ENCODE peak calls at places on chromosomes 1 and 21, in ten cellular contexts. L is GM12878, E is A549, P is tibial nerve, T is H1, M is HepG2, Z is sigmoid colon, H is ovary, S is SK-N-SH, V is K562. U is an unnamed sample. For H3K4me1, the result is how much of the 10 kb centered on the place peaks cover.

GRCh38 chr1:147757015-147757990 is 3.1 kb downstream of the GJA5 start:
- DNase-seq in Z (no peak), V (no peak), E (no peak), L (no peak), S (no peak), H (no peak), M (no peak), T (no peak), P (no peak), U (no peak)

GRCh38 chr1:43206721-43207228 is 34.6 kb downstream of the CFAP57 start:
- DNase-seq in E (peak), S (no peak), V (no peak), L (no peak), M (peak), H (no peak), Z (no peak), P (no peak), T (peak), U (no peak)

GRCh38 chr1:188022661-188023060 is 1193.9 kb downstream of the PLA2G4A start:
- DNase-seq in H (no peak), M (no peak), E (no peak), V (no peak), Z (no peak), L (no peak), S (no peak), P (no peak), T (no peak), U (no peak)

GRCh38 chr1:10380594-10381275 is 18.1 kb upstream of the PGD start:
- DNase-seq in P (peak), M (peak), Z (peak), T (no peak), H (no peak), V (no peak), S (no peak), E (peak), L (no peak), U (no peak)

GRCh38 chr1:39406533-39407478 is 84.6 kb upstream of the BMP8A start:
- DNase-seq in V (no peak), H (no peak), L (no peak), Z (no peak), E (no peak), M (peak), S (no peak), T (no peak), P (no peak), U (no peak)

GRCh38 chr1:204670152-204670927 is 15.2 kb downstream of the LRRN2 start:
- DNase-seq in T (no peak), V (peak), M (no peak), L (no peak), E (no peak), H (no peak), P (no peak), Z (no peak), S (no peak), U (no peak)

GRCh38 chr21:38488640-38489282 is 9.5 kb downstream of the ERG start:
- DNase-seq in Z (no peak), M (no peak), P (no peak), E (no peak), V (no peak), H (no peak), S (no peak), T (no peak), L (no peak), U (peak)

GRCh38 chr1:30680879-30681278 is 42.5 kb downstream of the MATN1 start:
- DNase-seq in P (no peak), S (no peak), T (no peak), M (no peak), L (no peak), H (no peak), Z (peak), V (no peak), E (no peak), U (no peak)

GRCh38 chr1:153357076-153357852 is 390 bp upstream of the S100A9 start:
- DNase-seq in M (peak), E (no peak), S (no peak), L (no peak), T (no peak), V (no peak), H (no peak), Z (peak), P (peak), U (peak)

GRCh38 chr1:234144866-234145265 is 228.4 kb upstream of the COA6 start:
- DNase-seq in T (no peak), P (no peak), V (no peak), L (no peak), E (no peak), H (no peak), S (no peak), M (no peak), Z (no peak), U (peak)

GRCh38 chr21:46110499-46111192 is 12.7 kb downstream of the COL6A2 start:
- DNase-seq in M (no peak), Z (peak), P (peak), T (no peak), S (peak), V (peak), E (no peak), L (no peak), H (peak), U (peak)

GRCh38 chr21:41762236-41762635 is 4.6 kb downstream of the RIPK4 start:
- DNase-seq in H (no peak), S (no peak), E (no peak), T (peak), Z (no peak), L (no peak), M (no peak), P (no peak), V (no peak), U (no peak)

GRCh38 chr1:243896313-243896712 is 46.3 kb upstream of the AKT3 start:
- DNase-seq in Z (no peak), E (no peak), L (no peak), T (no peak), P (no peak), V (no peak), H (no peak), M (no peak), S (no peak), U (no peak)

GRCh38 chr1:110148961-110149360 is 1.3 kb upstream of the SLC6A17 start:
- DNase-seq in Z (no peak), S (no peak), L (no peak), V (peak), T (no peak), M (no peak), P (no peak), E (peak), H (no peak), U (no peak)

GRCh38 chr1:75725861-75726361 is 1.4 kb downstream of the ACADM start:
- DNase-seq in M (peak), Z (no peak), L (no peak), P (no peak), H (no peak), V (no peak), T (no peak), S (no peak), E (no peak), U (no peak)

GRCh38 chr1:75614455-75615379 is 3.8 kb upstream of the SLC44A5 start:
- DNase-seq in T (peak), Z (no peak), S (peak), V (peak), P (no peak), L (no peak), M (peak), H (peak), E (peak), U (no peak)

GRCh38 chr21:28235169-28235892 is 757.3 kb downstream of the LTN1 start:
- DNase-seq in M (no peak), H (no peak), T (no peak), L (no peak), E (no peak), P (no peak), V (no peak), S (no peak), Z (peak), U (no peak)

GRCh38 chr21:35905973-35906357 is 154.4 kb downstream of the SETD4 start:
- DNase-seq in P (peak), T (no peak), E (no peak), V (no peak), Z (no peak), H (no peak), L (no peak), S (no peak), M (no peak), U (no peak)

GRCh38 chr1:121444096-121444495 is 259.3 kb downstream of the SRGAP2C start:
- DNase-seq in P (no peak), H (no peak), V (no peak), M (no peak), T (no peak), Z (no peak), S (no peak), L (no peak), E (no peak), U (no peak)

GRCh38 chr1:238675241-238675640 is 711.1 kb upstream of the CHRM3 start:
- DNase-seq in L (no peak), H (no peak), Z (no peak), E (no peak), V (no peak), T (no peak), S (no peak), M (no peak), P (no peak), U (no peak)

GRCh38 chr1:238677567-238677966 is 708.8 kb upstream of the CHRM3 start:
- DNase-seq in E (no peak), V (no peak), T (no peak), Z (no peak), S (no peak), M (no peak), P (no peak), H (no peak), L (no peak), U (no peak)

GRCh38 chr1:238681451-238681850 is 704.9 kb upstream of the CHRM3 start:
- DNase-seq in V (no peak), M (no peak), E (no peak), L (no peak), H (no peak), T (no peak), P (no peak), Z (no peak), S (no peak), U (no peak)

GRCh38 chr1:238681021-238681420 is 705.3 kb upstream of the CHRM3 start:
- DNase-seq in M (no peak), V (no peak), T (no peak), E (no peak), Z (no peak), S (no peak), H (no peak), L (no peak), P (no peak), U (no peak)
- TF ChIP-seq EP300 in M (no peak), V (no peak), T (no peak), E (no peak), Z (no peak), S (no peak), H (no peak), L (no peak), P (no peak), U (no peak)

GRCh38 chr1:236342403-236343245 is 51.5 kb upstream of the EDARADD start:
- DNase-seq in M (no peak), V (no peak), Z (no peak), T (no peak), L (no peak), E (no peak), P (no peak), H (no peak), S (no peak), U (no peak)

GRCh38 chr1:236343246-236343862 is 50.7 kb upstream of the EDARADD start:
- DNase-seq in V (no peak), H (no peak), T (no peak), E (no peak), M (no peak), S (no peak), L (no peak), Z (no peak), P (no peak), U (no peak)

GRCh38 chr1:236348071-236348470 is 46.0 kb upstream of the EDARADD start:
- DNase-seq in E (no peak), Z (no peak), S (no peak), T (no peak), H (no peak), V (no peak), P (no peak), L (no peak), M (no peak), U (peak)

GRCh38 chr1:236341298-236341697 is 52.8 kb upstream of the EDARADD start:
- DNase-seq in Z (no peak), M (no peak), P (no peak), E (no peak), V (no peak), S (no peak), L (no peak), T (no peak), H (no peak), U (no peak)

GRCh38 chr1:236345728-236346127 is 48.4 kb upstream of the EDARADD start:
- DNase-seq in H (no peak), E (peak), M (peak), Z (no peak), L (no peak), P (no peak), T (no peak), S (peak), V (peak), U (peak)
- H3K4me1 ChIP-seq in H (under half), E (under half), M (under half), Z (under half), L (under half), P (under half), T (under half), S (under half), V (under half), U (under half)

GRCh38 chr21:33858672-33859372 is 56.8 kb downstream of the ATP5PO start:
- DNase-seq in S (no peak), M (no peak), P (no peak), V (no peak), Z (peak), H (no peak), E (no peak), T (no peak), L (no peak), U (no peak)

GRCh38 chr21:33857846-33858671 is 57.5 kb downstream of the ATP5PO start:
- DNase-seq in M (no peak), E (no peak), P (no peak), S (no peak), V (no peak), H (no peak), T (no peak), Z (peak), L (no peak), U (no peak)

GRCh38 chr21:33859373-33860102 is 56.1 kb downstream of the ATP5PO start:
- DNase-seq in E (no peak), H (no peak), S (no peak), M (no peak), T (no peak), V (no peak), L (no peak), Z (no peak), P (no peak), U (no peak)

GRCh38 chr21:33861125-33861524 is 54.5 kb downstream of the ATP5PO start:
- DNase-seq in L (no peak), P (no peak), S (no peak), M (no peak), T (no peak), E (no peak), V (no peak), Z (no peak), H (no peak), U (no peak)

DNA sequence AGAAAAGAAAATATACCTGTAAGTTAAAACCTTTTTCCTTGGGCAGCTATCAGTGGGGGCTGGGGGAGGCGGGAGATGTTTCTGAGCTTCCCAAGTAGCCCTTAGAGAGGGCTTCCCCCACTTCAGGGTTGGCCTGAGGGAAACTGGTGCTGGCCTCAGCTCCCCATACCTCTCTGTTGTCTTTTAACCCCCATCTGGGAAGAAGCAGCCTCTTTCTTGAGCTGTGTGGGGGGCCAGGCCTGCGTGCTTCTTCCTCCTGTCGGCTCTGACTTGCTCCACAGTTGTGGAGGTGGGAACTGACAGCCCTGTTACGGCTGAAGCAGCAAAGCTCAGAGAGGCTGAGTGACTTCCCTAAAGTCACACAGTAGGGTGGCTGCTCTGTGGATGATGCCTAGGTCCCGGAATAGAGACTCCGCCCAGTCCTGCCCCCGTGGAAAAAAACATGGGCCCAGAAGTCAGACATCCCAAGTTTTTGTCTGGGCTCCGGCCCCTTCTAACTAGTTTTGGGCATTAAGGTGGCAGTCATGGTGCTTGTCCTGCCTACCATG is 55.2 kb downstream of the ATP5PO start:
- DNase-seq in S (no peak), Z (no peak), L (no peak), T (no peak), V (no peak), P (no peak), E (no peak), M (no peak), H (no peak), U (no peak)
- TF ChIP-seq EP300 in S (no peak), Z (no peak), L (no peak), T (no peak), V (no peak), P (no peak), E (no peak), M (no peak), H (no peak), U (no peak)

DNA sequence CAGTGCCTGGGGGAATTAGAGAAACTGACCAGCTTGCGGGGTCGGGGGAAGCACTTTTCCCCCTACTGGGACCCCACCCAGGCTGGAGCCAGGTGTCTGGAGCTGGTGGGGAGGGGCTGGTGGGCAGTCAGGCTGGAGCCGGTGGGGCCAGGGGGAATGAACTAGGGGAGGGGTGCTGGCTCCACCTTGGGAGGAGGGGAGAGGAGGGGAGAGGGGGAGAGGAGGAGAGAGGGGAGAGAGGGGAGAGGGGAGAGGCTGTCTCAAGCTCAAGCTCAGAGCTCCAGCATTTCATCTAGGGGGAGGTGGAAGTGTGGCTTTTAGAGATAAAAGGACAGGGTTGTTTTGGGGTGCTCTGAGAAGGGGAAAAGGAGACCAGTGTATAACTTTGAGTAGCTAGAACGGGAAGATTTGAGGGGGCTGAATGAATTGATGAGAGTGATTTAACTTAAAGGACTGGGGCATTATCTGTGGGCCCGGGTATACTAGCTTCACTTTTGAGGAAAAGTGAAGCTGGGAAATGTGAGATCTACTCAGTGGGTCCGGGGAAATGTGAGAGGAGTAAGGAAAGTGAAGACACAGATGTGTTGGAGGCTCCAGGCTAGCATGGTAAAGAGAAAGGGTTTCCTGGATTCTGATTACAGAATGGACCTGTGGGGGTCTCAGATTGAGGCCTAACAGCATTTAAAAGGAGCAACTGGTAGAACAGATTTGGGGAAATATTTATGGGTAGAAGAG is 2.8 kb downstream of the EFNA1 start:
- DNase-seq in M (no peak), L (no peak), H (no peak), V (no peak), P (no peak), Z (no peak), E (no peak), T (no peak), S (no peak), U (no peak)
- H3K4me1 ChIP-seq in M (half or more), L (under half), H (under half), V (half or more), P (under half), Z (half or more), E (half or more), T (half or more), S (under half), U (half or more)

GRCh38 chr1:6072774-6073479 is 27.2 kb downstream of the KCNAB2 start:
- DNase-seq in M (no peak), T (no peak), S (no peak), Z (no peak), H (no peak), V (no peak), L (no peak), P (no peak), E (no peak), U (no peak)
- TF ChIP-seq EP300 in M (no peak), T (no peak), S (no peak), Z (no peak), H (no peak), V (no peak), L (no peak), P (no peak), E (no peak), U (no peak)

DNA sequence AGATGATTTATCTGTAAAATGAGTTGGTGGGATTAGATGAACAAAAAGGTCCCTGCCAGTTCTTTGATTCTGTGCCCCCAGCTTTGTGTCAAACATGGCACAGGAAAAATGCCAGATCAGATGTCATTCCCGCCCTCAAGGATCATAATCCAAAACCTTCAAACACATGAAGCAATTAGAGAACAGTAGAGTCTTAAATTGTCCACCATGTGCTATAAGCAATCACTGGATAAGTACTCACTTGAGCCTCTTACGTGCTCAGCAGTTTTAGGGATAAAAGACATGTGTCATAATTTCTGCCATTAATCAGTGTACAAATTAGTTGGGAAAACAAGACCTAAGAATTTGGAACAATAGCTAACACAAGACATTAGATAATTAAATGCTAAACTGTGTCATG is 15.4 kb upstream of the KIAA0040 start:
- DNase-seq in V (no peak), S (no peak), T (no peak), Z (no peak), H (no peak), L (no peak), P (no peak), E (no peak), M (no peak), U (no peak)
- H3K4me1 ChIP-seq in V (under half), S (under half), T (under half), Z (under half), H (under half), L (under half), P (under half), E (under half), M (under half), U (under half)